ENCODE peak calls at places on chromosome 17, in four cellular contexts. O is K562, Y is HL-60, S is GM12878. L is an unnamed sample.

GRCh38 chr17:52789829-52790228 is 631.3 kb upstream of the CA10 start:
- DNase-seq in O (no peak), Y (no peak), S (no peak), L (no peak)

GRCh38 chr17:44115585-44116415 is 7.6 kb downstream of the HDAC5 start:
- DNase-seq in O (peak; percentile 73), Y (no peak), S (no peak), L (no peak)

GRCh38 chr17:42984486-42984885 is 4.1 kb downstream of the RUNDC1 start:
- DNase-seq in O (no peak), Y (no peak), S (no peak), L (no peak)

GRCh38 chr17:48634446-48635208 is 8.5 kb upstream of the HOXB9 start:
- DNase-seq in O (no peak), Y (no peak), S (no peak), L (no peak)

GRCh38 chr17:38585056-38585804 is 20.5 kb downstream of the SRCIN1 start:
- DNase-seq in O (no peak), Y (no peak), S (no peak), L (no peak)

GRCh38 chr17:2059125-2059836 is 4.4 kb downstream of the HIC1 start:
- DNase-seq in O (no peak), Y (no peak), S (no peak), L (no peak)

GRCh38 chr17:178292-179065 is 3.0 kb downstream of the DOC2B start:
- DNase-seq in O (no peak), Y (no peak), S (no peak), L (no peak)

GRCh38 chr17:72681844-72682243 is 410.6 kb downstream of the SLC39A11 start:
- DNase-seq in O (no peak), Y (no peak), S (no peak), L (no peak)

GRCh38 chr17:81477173-81477572 is 35.4 kb downstream of the ACTG1 start:
- DNase-seq in O (no peak), Y (no peak), S (no peak), L (no peak)

GRCh38 chr17:49036270-49036626 is 39.1 kb downstream of the IGF2BP1 start:
- DNase-seq in O (no peak), Y (no peak), S (no peak), L (no peak)

GRCh38 chr17:68533887-68534700 is 21.9 kb downstream of the PRKAR1A start:
- DNase-seq in O (no peak), Y (no peak), S (no peak), L (no peak)

GRCh38 chr17:2689411-2690164 is 22.0 kb downstream of the CLUH start:
- DNase-seq in O (peak; percentile 3), Y (no peak), S (no peak), L (peak; percentile 19)

GRCh38 chr17:4500188-4500565 is 1.5 kb downstream of the SPNS2 start:
- DNase-seq in O (no peak), Y (no peak), S (no peak), L (no peak)

GRCh38 chr17:8791910-8792270 is 7.3 kb downstream of the MFSD6L start:
- DNase-seq in O (no peak), Y (no peak), S (no peak), L (no peak)

GRCh38 chr17:72635034-72635654 is 457.3 kb downstream of the SLC39A11 start:
- DNase-seq in O (no peak), Y (no peak), S (no peak), L (no peak)

GRCh38 chr17:79159471-79159870 is 84.8 kb downstream of the ENGASE start:
- DNase-seq in O (no peak), Y (no peak), S (no peak), L (no peak)

GRCh38 chr17:2302740-2303277 is 776 bp downstream of the SMG6 start:
- DNase-seq in O (no peak), Y (no peak), S (no peak), L (no peak)

GRCh38 chr17:77098884-77099545 is 41.8 kb upstream of the SEC14L1 start:
- DNase-seq in O (no peak), Y (peak; percentile 90), S (no peak), L (no peak)

GRCh38 chr17:48181653-48182052 is 74.1 kb downstream of the SNX11 start:
- DNase-seq in O (peak; percentile 34), Y (no peak), S (no peak), L (no peak)

GRCh38 chr17:5541610-5542202 is 42.6 kb downstream of the NLRP1 start:
- DNase-seq in O (no peak), Y (no peak), S (no peak), L (no peak)

GRCh38 chr17:47813077-47813476 is 8.5 kb downstream of the OSBPL7 start:
- DNase-seq in O (no peak), Y (no peak), S (no peak), L (no peak)

GRCh38 chr17:4782652-4783051 is 3.5 kb downstream of the VMO1 start:
- DNase-seq in O (peak; percentile 62), Y (no peak), S (no peak), L (no peak)

GRCh38 chr17:44219126-44219635 is 294 bp downstream of the UBTF start:
- DNase-seq in O (peak; percentile 79), Y (no peak), S (no peak), L (peak; percentile 66)

GRCh38 chr17:3529817-3530741 is 27.5 kb downstream of the TRPV3 start:
- DNase-seq in O (no peak), Y (no peak), S (no peak), L (no peak)

GRCh38 chr17:48055531-48056245 is 7.5 kb downstream of the NFE2L1 start:
- DNase-seq in O (no peak), Y (no peak), S (peak; percentile 38), L (no peak)

GRCh38 chr17:34386925-34387550 is 24.0 kb upstream of the CCL1 start:
- DNase-seq in O (peak; percentile 18), Y (no peak), S (no peak), L (no peak)

GRCh38 chr17:17495448-17496188 is 577 bp downstream of the RASD1 start:
- DNase-seq in O (no peak), Y (no peak), S (no peak), L (no peak)
- TF ChIP-seq SPI1 in O (no peak), Y (no peak), S (no peak), L (no peak)

GRCh38 chr17:13560935-13561334 is 40.8 kb downstream of the HS3ST3A1 start:
- DNase-seq in O (no peak), Y (no peak), S (no peak), L (no peak)

GRCh38 chr17:13563916-13564315 is 37.8 kb downstream of the HS3ST3A1 start:
- DNase-seq in O (no peak), Y (no peak), S (no peak), L (no peak)

GRCh38 chr17:13558588-13558987 is 43.1 kb downstream of the HS3ST3A1 start:
- DNase-seq in O (no peak), Y (no peak), S (no peak), L (no peak)

GRCh38 chr17:13561606-13562270 is 40.0 kb downstream of the HS3ST3A1 start:
- DNase-seq in O (no peak), Y (no peak), S (no peak), L (no peak)

DNA sequence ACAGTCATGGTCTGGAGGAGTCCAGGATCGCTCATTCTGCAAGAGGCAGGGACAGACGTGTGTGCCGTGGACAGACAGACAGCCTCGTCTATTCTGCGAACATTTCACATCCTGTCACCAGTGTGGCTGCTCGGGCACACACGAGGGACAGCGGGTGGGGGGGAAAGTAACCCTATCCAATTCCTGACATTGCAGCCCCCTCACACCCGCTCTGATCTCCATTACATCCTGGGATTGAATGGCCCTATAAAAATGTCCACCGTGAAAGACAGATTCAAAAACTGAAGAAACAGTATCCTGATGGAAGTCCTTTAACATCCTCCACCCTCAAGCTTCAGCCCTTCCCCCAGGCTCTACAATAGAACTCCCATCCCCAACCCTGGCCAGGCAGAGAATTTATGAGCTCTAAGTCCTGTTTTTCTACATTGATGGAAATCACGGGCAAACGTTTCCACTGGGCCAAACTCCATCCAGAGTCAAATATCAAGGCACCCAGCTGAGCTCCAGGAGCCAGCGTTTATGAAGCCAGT is 39.4 kb downstream of the HS3ST3A1 start:
- DNase-seq in O (peak; percentile 31), Y (no peak), S (no peak), L (no peak)
- TF ChIP-seq SPI1 in O (no peak), Y (no peak), S (no peak), L (no peak)

GRCh38 chr17:83192161-83192788 is 112.9 kb downstream of the METRNL start:
- DNase-seq in O (no peak), Y (no peak), S (no peak), L (no peak)
- TF ChIP-seq SPI1 in O (no peak), Y (no peak), S (no peak), L (no peak)

DNA sequence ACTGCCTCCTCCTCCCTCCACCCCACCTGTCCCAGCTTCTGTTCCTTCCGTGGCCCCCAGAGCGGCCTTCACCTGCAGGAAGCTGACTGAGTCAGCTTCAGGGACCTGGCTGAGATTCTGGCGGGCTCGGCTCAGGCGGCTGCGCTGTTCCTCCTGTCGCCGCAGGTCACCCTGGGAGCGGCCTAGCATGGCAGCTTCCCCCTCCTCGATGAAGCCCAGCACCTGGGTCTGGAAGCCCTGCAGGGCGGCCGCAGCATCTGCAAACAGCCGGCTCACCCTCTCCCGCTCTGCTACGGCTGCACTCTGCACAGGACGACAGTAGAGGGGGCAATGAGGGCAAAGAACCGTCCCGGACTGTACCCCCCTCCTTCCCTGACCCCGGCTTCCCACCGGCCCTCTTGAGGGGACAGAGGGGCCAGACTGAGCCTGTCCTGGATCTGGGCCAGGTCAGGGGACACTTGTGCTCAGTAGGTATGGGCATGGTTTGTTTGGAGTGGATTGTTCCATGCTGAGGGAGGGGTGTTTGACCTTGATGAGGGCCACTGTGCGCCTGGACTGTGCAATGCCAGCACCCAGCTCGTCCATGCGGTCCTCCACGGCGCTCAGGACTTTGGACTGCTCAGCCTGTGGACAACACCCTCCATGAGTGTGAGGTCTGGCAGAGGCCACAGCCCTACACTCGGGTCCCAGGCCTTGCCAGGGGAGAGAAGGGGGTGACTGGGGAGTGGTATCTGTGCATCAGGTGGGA is 2.0 kb downstream of the TRIM47 start:
- DNase-seq in O (no peak), Y (no peak), S (no peak), L (no peak)
- TF ChIP-seq SPI1 in O (no peak), Y (no peak), S (no peak), L (no peak)

DNA sequence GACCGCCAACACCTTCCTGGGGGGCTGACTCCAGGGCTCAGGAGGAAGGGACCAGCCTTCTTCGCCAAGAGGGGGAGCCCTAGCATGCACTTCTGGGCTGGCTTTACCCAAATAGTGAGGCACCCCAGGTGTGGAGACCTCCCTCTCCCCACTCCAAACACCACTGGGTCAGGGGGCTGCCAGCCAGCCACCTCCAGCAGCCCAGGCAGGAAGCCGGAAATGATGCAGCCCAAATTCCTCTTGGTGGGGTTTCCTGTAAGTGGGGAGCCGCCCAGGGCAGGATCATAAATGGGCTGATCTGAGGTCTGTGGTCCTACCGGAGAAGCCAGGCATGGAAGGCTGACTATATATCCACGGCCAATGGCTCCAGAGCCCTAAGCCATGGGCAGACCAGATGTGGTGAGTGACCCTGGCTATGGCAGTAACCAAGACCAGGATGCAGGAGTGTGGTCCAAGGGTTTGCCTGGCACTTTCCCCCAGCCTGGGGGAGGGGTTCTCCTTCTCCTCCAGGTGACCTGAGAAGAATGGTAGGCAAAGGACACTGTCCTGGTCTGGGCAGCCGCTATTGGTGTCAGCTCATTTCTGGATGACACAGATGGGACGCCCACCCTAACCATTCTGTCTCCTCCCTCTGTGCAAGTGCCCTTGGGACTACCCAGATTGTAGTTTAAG is 4.2 kb downstream of the GIT1 start:
- DNase-seq in O (peak; percentile 36), Y (no peak), S (no peak), L (no peak)
- TF ChIP-seq SPI1 in O (no peak), Y (no peak), S (no peak), L (no peak)